ENCODE peak calls at places on chromosomes 16 and 17, in nine cellular contexts. One of them, this sample, is unnamed.

GRCh38 chr16:19698480-19699465 is 19.3 kb downstream of the KNOP1 start:
- DNase-seq in sigmoid colon: no peak
- DNase-seq in left ventricle myocardium inferior: no peak
- DNase-seq in CD8-positive, alpha-beta T cell: no peak
- DNase-seq in cardiac fibroblast: peak; percentile 42
- DNase-seq in Peyer's patch: no peak
- DNase-seq in dorsolateral prefrontal cortex: no peak
- DNase-seq in IMR-90: peak; percentile 20
- DNase-seq in prostate gland: no peak
- DNase-seq in this sample: no peak

GRCh38 chr16:88886915-88887521 is 20.6 kb upstream of the PABPN1L start:
- DNase-seq in sigmoid colon: peak; percentile 96
- DNase-seq in left ventricle myocardium inferior: peak; percentile 93
- DNase-seq in CD8-positive, alpha-beta T cell: no peak
- DNase-seq in cardiac fibroblast: peak; percentile 48
- DNase-seq in Peyer's patch: peak; percentile 75
- DNase-seq in dorsolateral prefrontal cortex: no peak
- DNase-seq in IMR-90: peak; percentile 36
- DNase-seq in prostate gland: no peak
- DNase-seq in this sample: no peak

GRCh38 chr16:50742521-50743150 is 750 bp downstream of the CYLD start:
- DNase-seq in sigmoid colon: no peak
- DNase-seq in left ventricle myocardium inferior: peak; percentile 29
- DNase-seq in CD8-positive, alpha-beta T cell: peak; percentile 65
- DNase-seq in cardiac fibroblast: peak; percentile 58
- DNase-seq in Peyer's patch: peak; percentile 71
- DNase-seq in dorsolateral prefrontal cortex: peak; percentile 14
- DNase-seq in IMR-90: peak; percentile 43
- DNase-seq in prostate gland: no peak
- DNase-seq in this sample: peak; percentile 67

GRCh38 chr16:53358884-53359283 is 75.4 kb upstream of the RBL2 start:
- DNase-seq in sigmoid colon: no peak
- DNase-seq in left ventricle myocardium inferior: no peak
- DNase-seq in CD8-positive, alpha-beta T cell: no peak
- DNase-seq in cardiac fibroblast: no peak
- DNase-seq in Peyer's patch: no peak
- DNase-seq in dorsolateral prefrontal cortex: no peak
- DNase-seq in IMR-90: no peak
- DNase-seq in prostate gland: no peak
- DNase-seq in this sample: peak; percentile 48

GRCh38 chr16:78990309-78990701 is 610.2 kb downstream of the MAF start:
- DNase-seq in sigmoid colon: no peak
- DNase-seq in left ventricle myocardium inferior: no peak
- DNase-seq in CD8-positive, alpha-beta T cell: no peak
- DNase-seq in cardiac fibroblast: no peak
- DNase-seq in Peyer's patch: no peak
- DNase-seq in dorsolateral prefrontal cortex: no peak
- DNase-seq in IMR-90: no peak
- DNase-seq in prostate gland: no peak
- DNase-seq in this sample: no peak

GRCh38 chr17:34081269-34081668 is 173.8 kb upstream of the CCL2 start:
- DNase-seq in sigmoid colon: no peak
- DNase-seq in left ventricle myocardium inferior: no peak
- DNase-seq in CD8-positive, alpha-beta T cell: no peak
- DNase-seq in cardiac fibroblast: peak; percentile 6
- DNase-seq in Peyer's patch: no peak
- DNase-seq in dorsolateral prefrontal cortex: no peak
- DNase-seq in IMR-90: peak; percentile 6
- DNase-seq in prostate gland: no peak
- DNase-seq in this sample: peak; percentile 7

GRCh38 chr17:61878520-61878919 is 15.2 kb upstream of the BRIP1 start:
- DNase-seq in sigmoid colon: no peak
- DNase-seq in left ventricle myocardium inferior: no peak
- DNase-seq in CD8-positive, alpha-beta T cell: no peak
- DNase-seq in cardiac fibroblast: no peak
- DNase-seq in Peyer's patch: no peak
- DNase-seq in dorsolateral prefrontal cortex: no peak
- DNase-seq in IMR-90: no peak
- DNase-seq in prostate gland: no peak
- DNase-seq in this sample: no peak

GRCh38 chr17:81720267-81721071 is 8.4 kb downstream of the SLC25A10 start:
- DNase-seq in sigmoid colon: no peak
- DNase-seq in left ventricle myocardium inferior: no peak
- DNase-seq in CD8-positive, alpha-beta T cell: no peak
- DNase-seq in cardiac fibroblast: no peak
- DNase-seq in Peyer's patch: no peak
- DNase-seq in dorsolateral prefrontal cortex: no peak
- DNase-seq in IMR-90: no peak
- DNase-seq in prostate gland: no peak
- DNase-seq in this sample: no peak

GRCh38 chr17:49955157-49955556 is 13.8 kb upstream of the DLX4 start:
- DNase-seq in sigmoid colon: no peak
- DNase-seq in left ventricle myocardium inferior: no peak
- DNase-seq in CD8-positive, alpha-beta T cell: no peak
- DNase-seq in cardiac fibroblast: no peak
- DNase-seq in Peyer's patch: no peak
- DNase-seq in dorsolateral prefrontal cortex: no peak
- DNase-seq in IMR-90: no peak
- DNase-seq in prostate gland: no peak
- DNase-seq in this sample: no peak

GRCh38 chr17:41284043-41284442 is 8.5 kb downstream of the KRTAP9-7 start:
- DNase-seq in sigmoid colon: no peak
- DNase-seq in left ventricle myocardium inferior: no peak
- DNase-seq in CD8-positive, alpha-beta T cell: no peak
- DNase-seq in cardiac fibroblast: no peak
- DNase-seq in Peyer's patch: no peak
- DNase-seq in dorsolateral prefrontal cortex: no peak
- DNase-seq in IMR-90: peak; percentile 41
- DNase-seq in prostate gland: no peak
- DNase-seq in this sample: no peak

GRCh38 chr16:58035356-58036170 is 10.0 kb downstream of the MMP15 start:
- DNase-seq in sigmoid colon: no peak
- DNase-seq in left ventricle myocardium inferior: no peak
- DNase-seq in CD8-positive, alpha-beta T cell: no peak
- DNase-seq in cardiac fibroblast: no peak
- DNase-seq in Peyer's patch: no peak
- DNase-seq in dorsolateral prefrontal cortex: no peak
- DNase-seq in IMR-90: no peak
- DNase-seq in prostate gland: no peak
- DNase-seq in this sample: no peak

GRCh38 chr17:7775058-7775457 is 57.5 kb downstream of the DNAH2 start:
- DNase-seq in sigmoid colon: no peak
- DNase-seq in left ventricle myocardium inferior: no peak
- DNase-seq in CD8-positive, alpha-beta T cell: no peak
- DNase-seq in cardiac fibroblast: no peak
- DNase-seq in Peyer's patch: no peak
- DNase-seq in dorsolateral prefrontal cortex: no peak
- DNase-seq in IMR-90: no peak
- DNase-seq in prostate gland: no peak
- DNase-seq in this sample: no peak

GRCh38 chr17:3571043-3571900 is 13.7 kb upstream of the TRPV3 start:
- DNase-seq in sigmoid colon: no peak
- DNase-seq in left ventricle myocardium inferior: no peak
- DNase-seq in CD8-positive, alpha-beta T cell: no peak
- DNase-seq in cardiac fibroblast: no peak
- DNase-seq in Peyer's patch: no peak
- DNase-seq in dorsolateral prefrontal cortex: no peak
- DNase-seq in IMR-90: no peak
- DNase-seq in prostate gland: no peak
- DNase-seq in this sample: no peak
- TF ChIP-seq CTCF in sigmoid colon: no peak
- TF ChIP-seq CTCF in left ventricle myocardium inferior: no peak
- TF ChIP-seq CTCF in CD8-positive, alpha-beta T cell: no peak
- TF ChIP-seq CTCF in cardiac fibroblast: no peak
- TF ChIP-seq CTCF in Peyer's patch: no peak
- TF ChIP-seq CTCF in dorsolateral prefrontal cortex: no peak
- TF ChIP-seq CTCF in IMR-90: no peak
- TF ChIP-seq CTCF in prostate gland: no peak
- TF ChIP-seq CTCF in this sample: no peak

GRCh38 chr16:67249762-67250327 is 1.1 kb downstream of the SLC9A5 start:
- DNase-seq in sigmoid colon: peak; percentile 50
- DNase-seq in left ventricle myocardium inferior: no peak
- DNase-seq in CD8-positive, alpha-beta T cell: no peak
- DNase-seq in cardiac fibroblast: no peak
- DNase-seq in Peyer's patch: no peak
- DNase-seq in dorsolateral prefrontal cortex: no peak
- DNase-seq in IMR-90: peak; percentile 35
- DNase-seq in prostate gland: no peak
- DNase-seq in this sample: no peak

GRCh38 chr16:67246945-67247697 is at the start of gene FHOD1:
- DNase-seq in sigmoid colon: peak; percentile 99
- DNase-seq in left ventricle myocardium inferior: peak; percentile 99
- DNase-seq in CD8-positive, alpha-beta T cell: peak; percentile 98
- DNase-seq in cardiac fibroblast: peak; percentile 96
- DNase-seq in Peyer's patch: peak; percentile 99
- DNase-seq in dorsolateral prefrontal cortex: peak; percentile 94
- DNase-seq in IMR-90: peak; percentile 92
- DNase-seq in prostate gland: peak; percentile 97
- DNase-seq in this sample: peak; percentile 98

GRCh38 chr16:67249178-67249759 is 490 bp downstream of the SLC9A5 start:
- DNase-seq in sigmoid colon: peak; percentile 66
- DNase-seq in left ventricle myocardium inferior: no peak
- DNase-seq in CD8-positive, alpha-beta T cell: no peak
- DNase-seq in cardiac fibroblast: no peak
- DNase-seq in Peyer's patch: no peak
- DNase-seq in dorsolateral prefrontal cortex: peak; percentile 20
- DNase-seq in IMR-90: no peak
- DNase-seq in prostate gland: no peak
- DNase-seq in this sample: no peak

GRCh38 chr16:67247698-67248400 is 568 bp upstream of the FHOD1 start:
- DNase-seq in sigmoid colon: no peak
- DNase-seq in left ventricle myocardium inferior: no peak
- DNase-seq in CD8-positive, alpha-beta T cell: no peak
- DNase-seq in cardiac fibroblast: no peak
- DNase-seq in Peyer's patch: no peak
- DNase-seq in dorsolateral prefrontal cortex: no peak
- DNase-seq in IMR-90: no peak
- DNase-seq in prostate gland: no peak
- DNase-seq in this sample: no peak

GRCh38 chr16:67248401-67249177 is at the start of gene SLC9A5:
- DNase-seq in sigmoid colon: peak; percentile 75
- DNase-seq in left ventricle myocardium inferior: peak; percentile 32
- DNase-seq in CD8-positive, alpha-beta T cell: no peak
- DNase-seq in cardiac fibroblast: no peak
- DNase-seq in Peyer's patch: no peak
- DNase-seq in dorsolateral prefrontal cortex: no peak
- DNase-seq in IMR-90: no peak
- DNase-seq in prostate gland: no peak
- DNase-seq in this sample: peak; percentile 54
- H3K4me3 ChIP-seq in sigmoid colon: peak within 1 kb of the TSS; percentile 83
- H3K4me3 ChIP-seq in left ventricle myocardium inferior: peak within 1 kb of the TSS; percentile 88
- H3K4me3 ChIP-seq in CD8-positive, alpha-beta T cell: peak within 1 kb of the TSS; percentile 92
- H3K4me3 ChIP-seq in cardiac fibroblast: peak within 1 kb of the TSS; percentile 37
- H3K4me3 ChIP-seq in Peyer's patch: peak within 1 kb of the TSS; percentile 47
- H3K4me3 ChIP-seq in dorsolateral prefrontal cortex: peak within 1 kb of the TSS; percentile 71
- H3K4me3 ChIP-seq in IMR-90: peak within 1 kb of the TSS; percentile 59
- H3K4me3 ChIP-seq in prostate gland: peak within 1 kb of the TSS; percentile 34
- H3K4me3 ChIP-seq in this sample: peak within 1 kb of the TSS; percentile 86

GRCh38 chr17:57377094-57377493 is 120.8 kb downstream of the MSI2 start:
- DNase-seq in sigmoid colon: no peak
- DNase-seq in left ventricle myocardium inferior: no peak
- DNase-seq in CD8-positive, alpha-beta T cell: no peak
- DNase-seq in cardiac fibroblast: no peak
- DNase-seq in Peyer's patch: no peak
- DNase-seq in dorsolateral prefrontal cortex: no peak
- DNase-seq in IMR-90: no peak
- DNase-seq in prostate gland: no peak
- DNase-seq in this sample: no peak

GRCh38 chr17:57384219-57384618 is 127.9 kb downstream of the MSI2 start:
- DNase-seq in sigmoid colon: no peak
- DNase-seq in left ventricle myocardium inferior: no peak
- DNase-seq in CD8-positive, alpha-beta T cell: no peak
- DNase-seq in cardiac fibroblast: no peak
- DNase-seq in Peyer's patch: no peak
- DNase-seq in dorsolateral prefrontal cortex: no peak
- DNase-seq in IMR-90: no peak
- DNase-seq in prostate gland: no peak
- DNase-seq in this sample: no peak

GRCh38 chr17:57379237-57380054 is 123.1 kb downstream of the MSI2 start:
- DNase-seq in sigmoid colon: no peak
- DNase-seq in left ventricle myocardium inferior: no peak
- DNase-seq in CD8-positive, alpha-beta T cell: no peak
- DNase-seq in cardiac fibroblast: peak; percentile 40
- DNase-seq in Peyer's patch: no peak
- DNase-seq in dorsolateral prefrontal cortex: no peak
- DNase-seq in IMR-90: peak; percentile 12
- DNase-seq in prostate gland: no peak
- DNase-seq in this sample: no peak

GRCh38 chr17:57375770-57376181 is 119.5 kb downstream of the MSI2 start:
- DNase-seq in sigmoid colon: no peak
- DNase-seq in left ventricle myocardium inferior: no peak
- DNase-seq in CD8-positive, alpha-beta T cell: no peak
- DNase-seq in cardiac fibroblast: no peak
- DNase-seq in Peyer's patch: no peak
- DNase-seq in dorsolateral prefrontal cortex: no peak
- DNase-seq in IMR-90: no peak
- DNase-seq in prostate gland: no peak
- DNase-seq in this sample: no peak

DNA sequence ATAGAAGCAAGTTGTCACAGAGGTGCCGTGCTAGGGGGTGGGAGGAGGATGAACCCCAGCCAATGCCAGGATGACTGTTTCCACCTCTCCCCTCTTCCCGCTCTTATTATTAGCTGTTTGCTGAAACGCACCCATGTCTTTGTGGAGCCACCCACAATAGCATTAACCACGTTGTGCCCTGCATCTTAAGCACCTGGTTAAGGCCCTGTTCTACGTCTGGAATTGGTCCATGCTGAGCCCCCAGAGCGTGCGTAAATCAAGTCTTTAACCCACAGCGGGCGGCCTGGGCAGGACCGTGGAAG is 123.7 kb downstream of the MSI2 start:
- DNase-seq in sigmoid colon: no peak
- DNase-seq in left ventricle myocardium inferior: no peak
- DNase-seq in CD8-positive, alpha-beta T cell: no peak
- DNase-seq in cardiac fibroblast: no peak
- DNase-seq in Peyer's patch: no peak
- DNase-seq in dorsolateral prefrontal cortex: no peak
- DNase-seq in IMR-90: no peak
- DNase-seq in prostate gland: no peak
- DNase-seq in this sample: no peak
- TF ChIP-seq CTCF in sigmoid colon: no peak
- TF ChIP-seq CTCF in left ventricle myocardium inferior: no peak
- TF ChIP-seq CTCF in CD8-positive, alpha-beta T cell: no peak
- TF ChIP-seq CTCF in cardiac fibroblast: no peak
- TF ChIP-seq CTCF in Peyer's patch: no peak
- TF ChIP-seq CTCF in dorsolateral prefrontal cortex: no peak
- TF ChIP-seq CTCF in IMR-90: no peak
- TF ChIP-seq CTCF in prostate gland: no peak
- TF ChIP-seq CTCF in this sample: no peak

GRCh38 chr17:51046527-51047384 is 73.9 kb downstream of the SPAG9 start:
- DNase-seq in sigmoid colon: peak; percentile 91
- DNase-seq in left ventricle myocardium inferior: peak; percentile 36
- DNase-seq in CD8-positive, alpha-beta T cell: no peak
- DNase-seq in cardiac fibroblast: peak; percentile 81
- DNase-seq in Peyer's patch: peak; percentile 58
- DNase-seq in dorsolateral prefrontal cortex: peak; percentile 90
- DNase-seq in IMR-90: peak; percentile 87
- DNase-seq in prostate gland: peak; percentile 74
- DNase-seq in this sample: no peak
- H3K4me3 ChIP-seq in sigmoid colon: peak overlapping the region; percentile 33
- H3K4me3 ChIP-seq in left ventricle myocardium inferior: peak overlapping the region; percentile 40
- H3K4me3 ChIP-seq in CD8-positive, alpha-beta T cell: no peak overlapping the region
- H3K4me3 ChIP-seq in cardiac fibroblast: peak overlapping the region; percentile 33
- H3K4me3 ChIP-seq in Peyer's patch: no peak overlapping the region
- H3K4me3 ChIP-seq in dorsolateral prefrontal cortex: peak overlapping the region; percentile 75
- H3K4me3 ChIP-seq in IMR-90: no peak overlapping the region
- H3K4me3 ChIP-seq in prostate gland: no peak overlapping the region
- H3K4me3 ChIP-seq in this sample: no peak overlapping the region

This sample was measured in GM12865.